ENCODE peak calls at places on chromosome 20, in five cellular contexts. One of them, this sample, is unnamed.

GRCh38 chr20:15616626-15617025 is 956.6 kb downstream of the KIF16B start:
- DNase-seq in type B pancreatic cell: no peak
- DNase-seq in H9: no peak
- DNase-seq in glutamatergic neuron: no peak
- DNase-seq in fibroblast of lung: no peak
- DNase-seq in this sample: no peak

GRCh38 chr20:4772132-4772531 is 50.4 kb downstream of the PRND start:
- DNase-seq in glutamatergic neuron: no peak
- DNase-seq in H9: no peak
- DNase-seq in fibroblast of lung: no peak
- DNase-seq in type B pancreatic cell: no peak
- DNase-seq in this sample: no peak

GRCh38 chr20:53141651-53142050 is 169.5 kb downstream of the TSHZ2 start:
- DNase-seq in fibroblast of lung: no peak
- DNase-seq in H9: no peak
- DNase-seq in glutamatergic neuron: no peak
- DNase-seq in type B pancreatic cell: no peak
- DNase-seq in this sample: no peak

GRCh38 chr20:51193066-51193772 is 170.3 kb upstream of the KCNG1 start:
- DNase-seq in fibroblast of lung: no peak
- DNase-seq in H9: no peak
- DNase-seq in glutamatergic neuron: no peak
- DNase-seq in type B pancreatic cell: no peak
- DNase-seq in this sample: no peak

GRCh38 chr20:36199293-36200257 is 36.7 kb upstream of the AAR2 start:
- DNase-seq in fibroblast of lung: peak
- DNase-seq in glutamatergic neuron: peak
- DNase-seq in H9: peak
- DNase-seq in type B pancreatic cell: peak
- DNase-seq in this sample: peak

GRCh38 chr20:11111191-11111590 is 437.4 kb upstream of the JAG1 start:
- DNase-seq in glutamatergic neuron: no peak
- DNase-seq in H9: no peak
- DNase-seq in fibroblast of lung: no peak
- DNase-seq in type B pancreatic cell: no peak
- DNase-seq in this sample: no peak

GRCh38 chr20:16974855-16975162 is 226.7 kb downstream of the OTOR start:
- DNase-seq in H9: no peak
- DNase-seq in glutamatergic neuron: no peak
- DNase-seq in fibroblast of lung: no peak
- DNase-seq in type B pancreatic cell: no peak
- DNase-seq in this sample: no peak

GRCh38 chr20:53369871-53370270 is 223.8 kb downstream of the ZNF217 start:
- DNase-seq in type B pancreatic cell: no peak
- DNase-seq in fibroblast of lung: no peak
- DNase-seq in glutamatergic neuron: no peak
- DNase-seq in H9: no peak
- DNase-seq in this sample: no peak

GRCh38 chr20:41138527-41139226 is 1.3 kb downstream of the PLCG1 start:
- DNase-seq in type B pancreatic cell: no peak
- DNase-seq in fibroblast of lung: no peak
- DNase-seq in glutamatergic neuron: no peak
- DNase-seq in H9: no peak
- DNase-seq in this sample: peak

GRCh38 chr20:62599216-62600110 is 42.8 kb upstream of the SLCO4A1 start:
- DNase-seq in type B pancreatic cell: no peak
- DNase-seq in glutamatergic neuron: no peak
- DNase-seq in fibroblast of lung: no peak
- DNase-seq in H9: no peak
- DNase-seq in this sample: no peak

GRCh38 chr20:50957276-50957675 is 1.1 kb downstream of the DPM1 start:
- DNase-seq in type B pancreatic cell: no peak
- DNase-seq in fibroblast of lung: peak
- DNase-seq in H9: no peak
- DNase-seq in glutamatergic neuron: no peak
- DNase-seq in this sample: no peak

GRCh38 chr20:10076126-10077080 is 41.6 kb downstream of the ANKEF1 start:
- DNase-seq in H9: no peak
- DNase-seq in fibroblast of lung: peak
- DNase-seq in type B pancreatic cell: no peak
- DNase-seq in glutamatergic neuron: no peak
- DNase-seq in this sample: no peak

GRCh38 chr20:2760381-2761305 is 39.8 kb downstream of the CPXM1 start:
- DNase-seq in glutamatergic neuron: no peak
- DNase-seq in H9: no peak
- DNase-seq in fibroblast of lung: no peak
- DNase-seq in type B pancreatic cell: no peak
- DNase-seq in this sample: no peak

GRCh38 chr20:53956013-53956715 is 114.2 kb downstream of the BCAS1 start:
- DNase-seq in glutamatergic neuron: no peak
- DNase-seq in type B pancreatic cell: no peak
- DNase-seq in fibroblast of lung: no peak
- DNase-seq in H9: no peak
- DNase-seq in this sample: no peak

GRCh38 chr20:59993736-59994484 is 35.7 kb downstream of the CDH26 start:
- DNase-seq in type B pancreatic cell: no peak
- DNase-seq in H9: peak
- DNase-seq in fibroblast of lung: no peak
- DNase-seq in glutamatergic neuron: no peak
- DNase-seq in this sample: no peak

GRCh38 chr20:45944965-45945677 is 10.6 kb downstream of the PCIF1 start:
- DNase-seq in type B pancreatic cell: no peak
- DNase-seq in fibroblast of lung: no peak
- DNase-seq in H9: no peak
- DNase-seq in glutamatergic neuron: no peak
- DNase-seq in this sample: no peak
- TF ChIP-seq CTCF in type B pancreatic cell: no peak
- TF ChIP-seq CTCF in fibroblast of lung: peak
- TF ChIP-seq CTCF in H9: no peak
- TF ChIP-seq CTCF in glutamatergic neuron: no peak
- TF ChIP-seq CTCF in this sample: no peak

GRCh38 chr20:37283530-37284195 is 5.8 kb upstream of the MANBAL start:
- DNase-seq in type B pancreatic cell: no peak
- DNase-seq in glutamatergic neuron: no peak
- DNase-seq in fibroblast of lung: no peak
- DNase-seq in H9: no peak
- DNase-seq in this sample: no peak

GRCh38 chr20:37279820-37280219 is 9.6 kb upstream of the MANBAL start:
- DNase-seq in fibroblast of lung: no peak
- DNase-seq in type B pancreatic cell: no peak
- DNase-seq in H9: no peak
- DNase-seq in glutamatergic neuron: no peak
- DNase-seq in this sample: no peak

GRCh38 chr20:37285664-37286374 is 3.6 kb upstream of the MANBAL start:
- DNase-seq in fibroblast of lung: no peak
- DNase-seq in glutamatergic neuron: no peak
- DNase-seq in type B pancreatic cell: no peak
- DNase-seq in H9: no peak
- DNase-seq in this sample: no peak

GRCh38 chr20:37284691-37285124 is 4.7 kb upstream of the MANBAL start:
- DNase-seq in fibroblast of lung: no peak
- DNase-seq in type B pancreatic cell: no peak
- DNase-seq in glutamatergic neuron: no peak
- DNase-seq in H9: no peak
- DNase-seq in this sample: no peak

GRCh38 chr20:37282558-37282957 is 6.9 kb upstream of the MANBAL start:
- DNase-seq in glutamatergic neuron: no peak
- DNase-seq in type B pancreatic cell: no peak
- DNase-seq in H9: no peak
- DNase-seq in fibroblast of lung: peak
- DNase-seq in this sample: no peak
- TF ChIP-seq CTCF in glutamatergic neuron: no peak
- TF ChIP-seq CTCF in type B pancreatic cell: peak
- TF ChIP-seq CTCF in H9: peak
- TF ChIP-seq CTCF in fibroblast of lung: peak
- TF ChIP-seq CTCF in this sample: no peak

DNA sequence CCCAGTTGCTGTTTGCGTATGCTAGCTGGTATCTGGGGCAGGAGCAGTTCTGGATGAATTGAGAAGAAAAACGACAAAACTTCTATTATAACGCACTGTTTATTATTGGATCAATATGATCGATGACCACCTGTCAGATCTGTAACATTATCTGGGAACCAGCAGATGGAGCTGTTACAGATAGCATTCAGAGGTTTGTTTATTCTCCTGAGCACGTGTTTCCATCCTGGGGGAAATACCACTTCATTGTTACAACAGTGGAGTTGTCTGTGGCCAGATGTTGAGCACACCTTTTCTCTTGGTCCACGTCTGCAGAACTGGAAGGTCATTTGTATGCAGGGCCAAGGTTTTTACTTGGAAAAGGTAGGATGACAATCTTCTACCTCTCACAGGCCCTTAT is 16.0 kb upstream of the NKX2-2 start:
- DNase-seq in type B pancreatic cell: no peak
- DNase-seq in H9: peak
- DNase-seq in fibroblast of lung: no peak
- DNase-seq in glutamatergic neuron: no peak
- DNase-seq in this sample: no peak
- TF ChIP-seq CTCF in type B pancreatic cell: peak
- TF ChIP-seq CTCF in H9: peak
- TF ChIP-seq CTCF in fibroblast of lung: no peak
- TF ChIP-seq CTCF in glutamatergic neuron: peak
- TF ChIP-seq CTCF in this sample: peak

GRCh38 chr20:32523613-32524218 is 61.4 kb downstream of the NOL4L start:
- DNase-seq in type B pancreatic cell: no peak
- DNase-seq in glutamatergic neuron: peak
- DNase-seq in H9: no peak
- DNase-seq in fibroblast of lung: no peak
- DNase-seq in this sample: no peak
- TF ChIP-seq CTCF in type B pancreatic cell: peak
- TF ChIP-seq CTCF in glutamatergic neuron: peak
- TF ChIP-seq CTCF in H9: no peak
- TF ChIP-seq CTCF in fibroblast of lung: no peak
- TF ChIP-seq CTCF in this sample: no peak

GRCh38 chr20:38937000-38937399 is 10.8 kb downstream of the FAM83D start:
- DNase-seq in glutamatergic neuron: no peak
- DNase-seq in H9: no peak
- DNase-seq in type B pancreatic cell: no peak
- DNase-seq in fibroblast of lung: no peak
- DNase-seq in this sample: no peak

GRCh38 chr20:38940644-38941043 is 14.4 kb downstream of the FAM83D start:
- DNase-seq in glutamatergic neuron: no peak
- DNase-seq in type B pancreatic cell: no peak
- DNase-seq in fibroblast of lung: no peak
- DNase-seq in H9: no peak
- DNase-seq in this sample: no peak

GRCh38 chr20:38939686-38940085 is 13.5 kb downstream of the FAM83D start:
- DNase-seq in type B pancreatic cell: no peak
- DNase-seq in H9: no peak
- DNase-seq in glutamatergic neuron: no peak
- DNase-seq in fibroblast of lung: no peak
- DNase-seq in this sample: no peak

GRCh38 chr20:38937978-38938473 is 11.8 kb downstream of the FAM83D start:
- DNase-seq in glutamatergic neuron: no peak
- DNase-seq in type B pancreatic cell: no peak
- DNase-seq in fibroblast of lung: no peak
- DNase-seq in H9: no peak
- DNase-seq in this sample: no peak

GRCh38 chr20:38941726-38942389 is 15.6 kb downstream of the FAM83D start:
- DNase-seq in glutamatergic neuron: no peak
- DNase-seq in type B pancreatic cell: no peak
- DNase-seq in fibroblast of lung: no peak
- DNase-seq in H9: no peak
- DNase-seq in this sample: no peak
- TF ChIP-seq CTCF in glutamatergic neuron: peak
- TF ChIP-seq CTCF in type B pancreatic cell: no peak
- TF ChIP-seq CTCF in fibroblast of lung: no peak
- TF ChIP-seq CTCF in H9: peak
- TF ChIP-seq CTCF in this sample: no peak